ENCODE peak calls at places on chromosomes 13 and 19, in seven cellular contexts. One of them, this sample, is unnamed. For H3K4me1 and H3K36me3, the result is how much of the 10 kb centered on the place peaks cover.

GRCh38 chr13:91576590-91576989 is 178.2 kb downstream of the GPC5 start:
- DNase-seq in gastrocnemius medialis: no peak
- DNase-seq in tibial nerve: no peak
- DNase-seq in body of pancreas: no peak
- DNase-seq in uterus: no peak
- DNase-seq in transverse colon: peak
- DNase-seq in stomach: no peak
- DNase-seq in this sample: no peak

GRCh38 chr19:33219261-33219812 is 6.3 kb downstream of the SLC7A10 start:
- DNase-seq in transverse colon: no peak
- DNase-seq in body of pancreas: no peak
- DNase-seq in uterus: no peak
- DNase-seq in stomach: no peak
- DNase-seq in tibial nerve: no peak
- DNase-seq in gastrocnemius medialis: no peak
- DNase-seq in this sample: no peak

GRCh38 chr13:45602183-45602582 is 13.4 kb downstream of the ERICH6B start:
- DNase-seq in tibial nerve: no peak
- DNase-seq in gastrocnemius medialis: no peak
- DNase-seq in transverse colon: no peak
- DNase-seq in stomach: no peak
- DNase-seq in body of pancreas: no peak
- DNase-seq in uterus: no peak
- DNase-seq in this sample: no peak

GRCh38 chr13:80040219-80040976 is 300.5 kb downstream of the SPRY2 start:
- DNase-seq in stomach: no peak
- DNase-seq in body of pancreas: no peak
- DNase-seq in transverse colon: no peak
- DNase-seq in uterus: no peak
- DNase-seq in gastrocnemius medialis: no peak
- DNase-seq in tibial nerve: no peak
- DNase-seq in this sample: no peak

GRCh38 chr19:35052599-35053190 is 11.2 kb downstream of the HPN start:
- DNase-seq in gastrocnemius medialis: peak
- DNase-seq in stomach: no peak
- DNase-seq in tibial nerve: no peak
- DNase-seq in body of pancreas: no peak
- DNase-seq in transverse colon: no peak
- DNase-seq in uterus: no peak
- DNase-seq in this sample: no peak

GRCh38 chr19:41106177-41106576 is 8.1 kb upstream of the CYP2F1 start:
- DNase-seq in gastrocnemius medialis: no peak
- DNase-seq in stomach: no peak
- DNase-seq in transverse colon: no peak
- DNase-seq in uterus: no peak
- DNase-seq in tibial nerve: no peak
- DNase-seq in body of pancreas: no peak
- DNase-seq in this sample: no peak

GRCh38 chr19:7349231-7349591 is 474 bp downstream of the ARHGEF18 start:
- DNase-seq in uterus: no peak
- DNase-seq in body of pancreas: no peak
- DNase-seq in stomach: no peak
- DNase-seq in transverse colon: no peak
- DNase-seq in tibial nerve: no peak
- DNase-seq in gastrocnemius medialis: no peak
- DNase-seq in this sample: no peak

GRCh38 chr13:99196466-99197256 is 4.0 kb upstream of the UBAC2 start:
- DNase-seq in tibial nerve: no peak
- DNase-seq in uterus: no peak
- DNase-seq in stomach: no peak
- DNase-seq in body of pancreas: no peak
- DNase-seq in gastrocnemius medialis: no peak
- DNase-seq in transverse colon: no peak
- DNase-seq in this sample: no peak

GRCh38 chr19:32543107-32543900 is 37.7 kb upstream of the PDCD5 start:
- DNase-seq in body of pancreas: no peak
- DNase-seq in tibial nerve: no peak
- DNase-seq in gastrocnemius medialis: no peak
- DNase-seq in stomach: no peak
- DNase-seq in uterus: no peak
- DNase-seq in transverse colon: no peak
- DNase-seq in this sample: no peak

GRCh38 chr13:89923731-89924130 is 1423.8 kb upstream of the MIR17HG start:
- DNase-seq in body of pancreas: no peak
- DNase-seq in stomach: no peak
- DNase-seq in transverse colon: no peak
- DNase-seq in tibial nerve: no peak
- DNase-seq in gastrocnemius medialis: no peak
- DNase-seq in uterus: no peak
- DNase-seq in this sample: no peak

GRCh38 chr19:32692727-32693061 is 1.1 kb downstream of the NUDT19 start:
- DNase-seq in body of pancreas: no peak
- DNase-seq in tibial nerve: no peak
- DNase-seq in uterus: no peak
- DNase-seq in gastrocnemius medialis: no peak
- DNase-seq in transverse colon: no peak
- DNase-seq in stomach: no peak
- DNase-seq in this sample: no peak

GRCh38 chr19:19526581-19527370 is 1.9 kb upstream of the YJEFN3 start:
- DNase-seq in transverse colon: no peak
- DNase-seq in gastrocnemius medialis: no peak
- DNase-seq in tibial nerve: no peak
- DNase-seq in stomach: no peak
- DNase-seq in uterus: no peak
- DNase-seq in body of pancreas: no peak
- DNase-seq in this sample: peak

GRCh38 chr19:19527371-19527656 is 1.4 kb upstream of the YJEFN3 start:
- DNase-seq in uterus: no peak
- DNase-seq in stomach: no peak
- DNase-seq in tibial nerve: no peak
- DNase-seq in gastrocnemius medialis: no peak
- DNase-seq in transverse colon: no peak
- DNase-seq in body of pancreas: no peak
- DNase-seq in this sample: no peak

GRCh38 chr19:19524053-19524452 is 4.7 kb upstream of the YJEFN3 start:
- DNase-seq in stomach: no peak
- DNase-seq in transverse colon: no peak
- DNase-seq in tibial nerve: no peak
- DNase-seq in uterus: no peak
- DNase-seq in gastrocnemius medialis: no peak
- DNase-seq in body of pancreas: no peak
- DNase-seq in this sample: no peak

GRCh38 chr19:19527674-19528625 is 761 bp upstream of the YJEFN3 start:
- DNase-seq in body of pancreas: no peak
- DNase-seq in uterus: no peak
- DNase-seq in stomach: no peak
- DNase-seq in tibial nerve: no peak
- DNase-seq in transverse colon: no peak
- DNase-seq in gastrocnemius medialis: no peak
- DNase-seq in this sample: no peak

DNA sequence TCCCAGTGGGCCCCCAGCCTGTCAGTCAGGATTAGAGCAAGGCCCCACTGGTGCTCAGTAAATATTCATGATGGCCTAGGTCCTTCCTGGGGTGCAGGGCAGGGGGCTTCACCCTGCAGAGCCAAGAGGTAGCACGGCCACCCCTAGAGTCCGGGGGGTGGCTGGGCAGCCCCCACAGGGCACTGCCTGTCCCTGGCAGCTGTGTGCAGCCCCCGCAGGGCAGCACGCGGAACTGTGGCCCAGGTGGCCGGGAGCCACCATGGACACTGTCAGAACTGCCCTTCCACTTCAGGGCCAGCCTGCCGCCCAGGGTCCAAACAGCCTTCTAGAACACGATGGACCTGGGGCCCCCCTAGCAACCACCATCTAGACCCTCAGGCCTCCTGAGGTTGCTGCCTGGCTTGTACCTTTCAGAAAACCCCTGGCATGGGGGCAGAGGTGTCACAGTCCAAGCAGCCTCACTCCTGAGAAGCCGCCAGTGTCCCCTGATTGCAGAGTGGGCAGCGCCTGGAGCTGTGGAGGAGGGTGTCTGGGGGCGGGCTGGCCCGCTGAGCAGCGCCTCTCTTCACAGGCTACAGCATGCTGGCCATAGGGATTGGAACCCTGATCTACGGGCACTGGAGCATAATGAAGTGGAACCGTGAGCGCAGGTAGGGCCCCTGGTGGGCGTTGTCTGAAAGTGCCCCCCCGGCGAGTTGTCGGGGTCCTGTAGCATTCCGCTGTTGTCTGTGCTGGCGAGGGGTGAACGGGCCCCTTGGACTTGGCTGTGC is 2.9 kb upstream of the YJEFN3 start:
- DNase-seq in gastrocnemius medialis: no peak
- DNase-seq in stomach: no peak
- DNase-seq in tibial nerve: no peak
- DNase-seq in transverse colon: no peak
- DNase-seq in body of pancreas: no peak
- DNase-seq in uterus: no peak
- DNase-seq in this sample: peak
- TF ChIP-seq POLR2A in gastrocnemius medialis: no peak
- TF ChIP-seq POLR2A in stomach: no peak
- TF ChIP-seq POLR2A in tibial nerve: no peak
- TF ChIP-seq POLR2A in transverse colon: no peak
- TF ChIP-seq POLR2A in body of pancreas: no peak
- TF ChIP-seq POLR2A in uterus: no peak
- TF ChIP-seq POLR2A in this sample: no peak

GRCh38 chr13:104085611-104086010 is 1019.4 kb upstream of the SLC10A2 start:
- DNase-seq in gastrocnemius medialis: no peak
- DNase-seq in tibial nerve: no peak
- DNase-seq in stomach: no peak
- DNase-seq in uterus: no peak
- DNase-seq in transverse colon: no peak
- DNase-seq in body of pancreas: no peak
- DNase-seq in this sample: no peak

GRCh38 chr13:104086759-104087158 is 1020.5 kb upstream of the SLC10A2 start:
- DNase-seq in gastrocnemius medialis: no peak
- DNase-seq in stomach: no peak
- DNase-seq in uterus: no peak
- DNase-seq in tibial nerve: no peak
- DNase-seq in transverse colon: no peak
- DNase-seq in body of pancreas: no peak
- DNase-seq in this sample: no peak

GRCh38 chr13:104086205-104086604 is 1020.0 kb upstream of the SLC10A2 start:
- DNase-seq in tibial nerve: no peak
- DNase-seq in uterus: no peak
- DNase-seq in transverse colon: no peak
- DNase-seq in body of pancreas: no peak
- DNase-seq in stomach: no peak
- DNase-seq in gastrocnemius medialis: no peak
- DNase-seq in this sample: no peak
- H3K4me1 ChIP-seq in tibial nerve: under half
- H3K4me1 ChIP-seq in uterus: under half
- H3K4me1 ChIP-seq in transverse colon: under half
- H3K4me1 ChIP-seq in body of pancreas: under half
- H3K4me1 ChIP-seq in stomach: under half
- H3K4me1 ChIP-seq in gastrocnemius medialis: under half
- H3K4me1 ChIP-seq in this sample: under half

GRCh38 chr19:11949201-11949600 is 15.6 kb upstream of the ZNF763 start:
- DNase-seq in tibial nerve: no peak
- DNase-seq in body of pancreas: no peak
- DNase-seq in stomach: no peak
- DNase-seq in transverse colon: no peak
- DNase-seq in uterus: no peak
- DNase-seq in gastrocnemius medialis: no peak
- DNase-seq in this sample: no peak
- H3K36me3 ChIP-seq in tibial nerve: under half
- H3K36me3 ChIP-seq in body of pancreas: under half
- H3K36me3 ChIP-seq in stomach: half or more
- H3K36me3 ChIP-seq in transverse colon: half or more
- H3K36me3 ChIP-seq in uterus: under half
- H3K36me3 ChIP-seq in gastrocnemius medialis: under half
- H3K36me3 ChIP-seq in this sample: under half

DNA sequence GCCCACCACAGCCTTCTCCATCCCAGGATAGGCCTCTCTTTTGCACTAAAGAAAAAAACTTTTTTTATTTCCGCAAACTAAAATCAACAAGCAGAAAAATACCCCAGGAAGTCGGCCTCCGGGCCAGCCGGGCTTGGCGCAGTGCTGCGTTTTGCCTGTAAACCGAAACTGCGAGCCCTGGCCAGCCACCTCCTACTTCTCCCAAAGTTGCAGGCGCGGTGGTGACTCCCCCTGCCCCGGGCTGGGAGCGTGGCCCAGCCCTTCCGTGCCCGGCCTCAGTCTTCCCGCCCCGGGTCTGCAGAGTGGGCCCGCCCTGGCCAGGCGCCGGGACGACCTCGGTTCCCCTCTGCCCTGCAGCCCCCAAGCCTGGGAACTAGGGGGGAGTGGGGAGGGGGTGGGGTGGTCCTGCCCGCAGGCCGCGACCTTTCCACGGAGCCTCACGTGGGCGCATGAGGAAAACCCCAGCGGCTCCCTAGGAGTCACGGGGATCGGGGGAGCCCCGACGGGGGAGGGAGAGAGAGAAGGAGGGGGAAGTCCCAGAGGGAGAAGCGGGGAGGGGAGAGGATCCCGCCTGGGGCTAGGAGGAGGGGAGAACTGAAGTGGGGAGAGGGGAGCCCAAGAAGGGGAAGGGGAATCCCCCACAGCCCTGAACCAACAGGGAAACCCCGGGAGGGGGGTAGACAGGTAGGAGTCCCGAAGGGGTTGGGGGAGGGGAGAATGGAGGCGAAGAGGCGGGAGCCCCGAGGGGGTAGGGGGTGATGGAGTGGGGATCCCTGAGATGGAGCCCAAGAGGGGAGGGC is 3.0 kb downstream of the GADD45B start:
- DNase-seq in gastrocnemius medialis: peak
- DNase-seq in transverse colon: peak
- DNase-seq in body of pancreas: peak
- DNase-seq in stomach: peak
- DNase-seq in tibial nerve: peak
- DNase-seq in uterus: peak
- DNase-seq in this sample: peak
- TF ChIP-seq POLR2A in gastrocnemius medialis: peak
- TF ChIP-seq POLR2A in transverse colon: peak
- TF ChIP-seq POLR2A in body of pancreas: peak
- TF ChIP-seq POLR2A in stomach: no peak
- TF ChIP-seq POLR2A in tibial nerve: no peak
- TF ChIP-seq POLR2A in uterus: no peak
- TF ChIP-seq POLR2A in this sample: peak

This sample was measured in thyroid gland.